ENCODE peak calls at places on chromosomes 3 and 15, in seven cellular contexts. One of them, this sample, is unnamed.

GRCh38 chr3:64859625-64860590 is 172.1 kb upstream of the ADAMTS9 start:
- DNase-seq in H9: no peak
- DNase-seq in neuronal stem cell: no peak
- DNase-seq in mesendoderm: peak
- DNase-seq in H1: no peak
- DNase-seq in IMR-90: peak
- DNase-seq in trophoblast cell: no peak
- DNase-seq in this sample: peak

GRCh38 chr3:14448756-14449728 is 46.6 kb downstream of the SLC6A6 start:
- DNase-seq in H9: no peak
- DNase-seq in neuronal stem cell: no peak
- DNase-seq in mesendoderm: no peak
- DNase-seq in H1: no peak
- DNase-seq in IMR-90: no peak
- DNase-seq in trophoblast cell: no peak
- DNase-seq in this sample: no peak

GRCh38 chr3:185400866-185401265 is 37.9 kb downstream of the MAP3K13 start:
- DNase-seq in H9: no peak
- DNase-seq in neuronal stem cell: no peak
- DNase-seq in mesendoderm: no peak
- DNase-seq in H1: no peak
- DNase-seq in IMR-90: no peak
- DNase-seq in trophoblast cell: no peak
- DNase-seq in this sample: no peak

GRCh38 chr3:186128158-186128557 is 19.3 kb upstream of the ETV5 start:
- DNase-seq in H9: peak
- DNase-seq in neuronal stem cell: no peak
- DNase-seq in mesendoderm: peak
- DNase-seq in H1: no peak
- DNase-seq in IMR-90: no peak
- DNase-seq in trophoblast cell: no peak
- DNase-seq in this sample: no peak

GRCh38 chr3:36763850-36764703 is at the start of gene DCLK3:
- DNase-seq in H9: peak
- DNase-seq in neuronal stem cell: peak
- DNase-seq in mesendoderm: peak
- DNase-seq in H1: peak
- DNase-seq in IMR-90: no peak
- DNase-seq in trophoblast cell: peak
- DNase-seq in this sample: no peak

GRCh38 chr3:16064660-16065414 is 109.6 kb upstream of the GALNT15 start:
- DNase-seq in H9: no peak
- DNase-seq in neuronal stem cell: no peak
- DNase-seq in mesendoderm: no peak
- DNase-seq in H1: no peak
- DNase-seq in IMR-90: peak
- DNase-seq in trophoblast cell: no peak
- DNase-seq in this sample: peak

GRCh38 chr3:15315003-15315402 is 17.4 kb downstream of the SH3BP5 start:
- DNase-seq in H9: no peak
- DNase-seq in neuronal stem cell: no peak
- DNase-seq in mesendoderm: no peak
- DNase-seq in H1: no peak
- DNase-seq in IMR-90: no peak
- DNase-seq in trophoblast cell: no peak
- DNase-seq in this sample: no peak

GRCh38 chr3:67077656-67078055 is 79.5 kb downstream of the KBTBD8 start:
- DNase-seq in H9: no peak
- DNase-seq in neuronal stem cell: no peak
- DNase-seq in mesendoderm: no peak
- DNase-seq in H1: no peak
- DNase-seq in IMR-90: peak
- DNase-seq in trophoblast cell: no peak
- DNase-seq in this sample: no peak

GRCh38 chr3:98817546-98817945 is 54.4 kb downstream of the ST3GAL6 start:
- DNase-seq in H9: no peak
- DNase-seq in neuronal stem cell: peak
- DNase-seq in mesendoderm: peak
- DNase-seq in H1: no peak
- DNase-seq in IMR-90: peak
- DNase-seq in trophoblast cell: peak
- DNase-seq in this sample: peak

GRCh38 chr3:56800373-56801150 is 1.2 kb downstream of the ARHGEF3 start:
- DNase-seq in H9: no peak
- DNase-seq in neuronal stem cell: no peak
- DNase-seq in mesendoderm: no peak
- DNase-seq in H1: no peak
- DNase-seq in IMR-90: no peak
- DNase-seq in trophoblast cell: no peak
- DNase-seq in this sample: peak

GRCh38 chr15:59165726-59166125 is 40.9 kb upstream of the LDHAL6B start:
- DNase-seq in H9: no peak
- DNase-seq in neuronal stem cell: no peak
- DNase-seq in mesendoderm: no peak
- DNase-seq in H1: no peak
- DNase-seq in IMR-90: no peak
- DNase-seq in trophoblast cell: no peak
- DNase-seq in this sample: no peak

GRCh38 chr15:31464216-31465082 is 137.8 kb downstream of the KLF13 start:
- DNase-seq in H9: no peak
- DNase-seq in neuronal stem cell: no peak
- DNase-seq in mesendoderm: no peak
- DNase-seq in H1: no peak
- DNase-seq in IMR-90: no peak
- DNase-seq in trophoblast cell: no peak
- DNase-seq in this sample: no peak

GRCh38 chr3:184336484-184337230 is 743 bp upstream of the FAM131A start:
- DNase-seq in H9: no peak
- DNase-seq in neuronal stem cell: no peak
- DNase-seq in mesendoderm: peak
- DNase-seq in H1: peak
- DNase-seq in IMR-90: peak
- DNase-seq in trophoblast cell: no peak
- DNase-seq in this sample: peak

GRCh38 chr3:49713336-49714105 is 6.0 kb downstream of the AMIGO3 start:
- DNase-seq in H9: no peak
- DNase-seq in neuronal stem cell: no peak
- DNase-seq in mesendoderm: no peak
- DNase-seq in H1: peak
- DNase-seq in IMR-90: no peak
- DNase-seq in trophoblast cell: no peak
- DNase-seq in this sample: no peak

GRCh38 chr3:52021869-52022268 is 26.2 kb upstream of the RPL29 start:
- DNase-seq in H9: no peak
- DNase-seq in neuronal stem cell: no peak
- DNase-seq in mesendoderm: no peak
- DNase-seq in H1: no peak
- DNase-seq in IMR-90: no peak
- DNase-seq in trophoblast cell: no peak
- DNase-seq in this sample: peak

GRCh38 chr3:173932624-173933023 is 535.1 kb downstream of the NLGN1 start:
- DNase-seq in H9: no peak
- DNase-seq in neuronal stem cell: no peak
- DNase-seq in mesendoderm: peak
- DNase-seq in H1: no peak
- DNase-seq in IMR-90: peak
- DNase-seq in trophoblast cell: no peak
- DNase-seq in this sample: peak

GRCh38 chr3:126958638-126959085 is 24.3 kb upstream of the PLXNA1 start:
- DNase-seq in H9: no peak
- DNase-seq in neuronal stem cell: no peak
- DNase-seq in mesendoderm: no peak
- DNase-seq in H1: no peak
- DNase-seq in IMR-90: no peak
- DNase-seq in trophoblast cell: no peak
- DNase-seq in this sample: no peak

GRCh38 chr15:89179966-89180875 is 41.2 kb downstream of the RLBP1 start:
- DNase-seq in H9: no peak
- DNase-seq in neuronal stem cell: no peak
- DNase-seq in mesendoderm: no peak
- DNase-seq in H1: no peak
- DNase-seq in IMR-90: peak
- DNase-seq in trophoblast cell: no peak
- DNase-seq in this sample: peak

GRCh38 chr3:153285194-153285641 is 123.2 kb downstream of the RAP2B start:
- DNase-seq in H9: no peak
- DNase-seq in neuronal stem cell: no peak
- DNase-seq in mesendoderm: peak
- DNase-seq in H1: no peak
- DNase-seq in IMR-90: peak
- DNase-seq in trophoblast cell: peak
- DNase-seq in this sample: peak

GRCh38 chr15:43251185-43251862 is 15.4 kb downstream of the TGM5 start:
- DNase-seq in H9: no peak
- DNase-seq in neuronal stem cell: no peak
- DNase-seq in mesendoderm: no peak
- DNase-seq in H1: no peak
- DNase-seq in IMR-90: no peak
- DNase-seq in trophoblast cell: no peak
- DNase-seq in this sample: no peak

GRCh38 chr3:72328755-72329154 is 519.5 kb downstream of the SHQ1 start:
- DNase-seq in H9: no peak
- DNase-seq in neuronal stem cell: no peak
- DNase-seq in mesendoderm: no peak
- DNase-seq in H1: no peak
- DNase-seq in IMR-90: no peak
- DNase-seq in trophoblast cell: no peak
- DNase-seq in this sample: no peak

GRCh38 chr3:129025691-129026435 is 24.8 kb downstream of the EFCC1 start:
- DNase-seq in H9: no peak
- DNase-seq in neuronal stem cell: no peak
- DNase-seq in mesendoderm: no peak
- DNase-seq in H1: no peak
- DNase-seq in IMR-90: no peak
- DNase-seq in trophoblast cell: no peak
- DNase-seq in this sample: peak

GRCh38 chr3:297585-297984 is 101.0 kb downstream of the CHL1 start:
- DNase-seq in H9: no peak
- DNase-seq in neuronal stem cell: no peak
- DNase-seq in mesendoderm: peak
- DNase-seq in H1: no peak
- DNase-seq in IMR-90: no peak
- DNase-seq in trophoblast cell: no peak
- DNase-seq in this sample: no peak

GRCh38 chr3:126959921-126960603 is 22.9 kb upstream of the PLXNA1 start:
- DNase-seq in H9: peak
- DNase-seq in neuronal stem cell: no peak
- DNase-seq in mesendoderm: peak
- DNase-seq in H1: no peak
- DNase-seq in IMR-90: peak
- DNase-seq in trophoblast cell: peak
- DNase-seq in this sample: peak

DNA sequence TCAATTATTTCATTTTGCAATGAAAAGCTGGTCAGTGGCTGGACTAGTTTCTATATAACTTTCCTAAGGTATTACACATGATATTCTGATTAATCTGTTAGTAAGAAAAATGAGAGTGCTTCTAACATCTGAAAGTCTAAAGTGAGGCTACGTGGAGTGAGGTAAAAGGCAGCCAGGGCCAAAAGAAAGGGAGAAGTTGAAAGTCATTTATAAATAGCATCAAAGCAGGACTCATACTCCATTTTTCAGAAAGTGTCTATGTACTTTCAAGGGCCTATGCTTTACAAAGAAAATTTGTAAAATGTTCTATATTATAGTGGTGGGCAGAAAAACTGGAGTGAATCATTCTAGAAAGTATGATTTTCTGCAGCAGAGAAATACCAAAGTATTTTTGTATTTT is 80.0 kb downstream of the CSNK1G1 start:
- DNase-seq in H9: no peak
- DNase-seq in neuronal stem cell: no peak
- DNase-seq in mesendoderm: no peak
- DNase-seq in H1: no peak
- DNase-seq in IMR-90: no peak
- DNase-seq in trophoblast cell: no peak
- DNase-seq in this sample: no peak
- H3K18ac ChIP-seq in H9: no peak
- H3K18ac ChIP-seq in neuronal stem cell: no peak
- H3K18ac ChIP-seq in mesendoderm: no peak
- H3K18ac ChIP-seq in H1: no peak
- H3K18ac ChIP-seq in IMR-90: no peak
- H3K18ac ChIP-seq in trophoblast cell: no peak
- H3K18ac ChIP-seq in this sample: no peak

GRCh38 chr3:124796477-124796876 is 66.2 kb downstream of the UMPS start:
- DNase-seq in H9: no peak
- DNase-seq in neuronal stem cell: no peak
- DNase-seq in mesendoderm: no peak
- DNase-seq in H1: no peak
- DNase-seq in IMR-90: no peak
- DNase-seq in trophoblast cell: no peak
- DNase-seq in this sample: no peak
- H3K18ac ChIP-seq in H9: no peak
- H3K18ac ChIP-seq in neuronal stem cell: peak
- H3K18ac ChIP-seq in mesendoderm: no peak
- H3K18ac ChIP-seq in H1: no peak
- H3K18ac ChIP-seq in IMR-90: no peak
- H3K18ac ChIP-seq in trophoblast cell: no peak
- H3K18ac ChIP-seq in this sample: no peak

DNA sequence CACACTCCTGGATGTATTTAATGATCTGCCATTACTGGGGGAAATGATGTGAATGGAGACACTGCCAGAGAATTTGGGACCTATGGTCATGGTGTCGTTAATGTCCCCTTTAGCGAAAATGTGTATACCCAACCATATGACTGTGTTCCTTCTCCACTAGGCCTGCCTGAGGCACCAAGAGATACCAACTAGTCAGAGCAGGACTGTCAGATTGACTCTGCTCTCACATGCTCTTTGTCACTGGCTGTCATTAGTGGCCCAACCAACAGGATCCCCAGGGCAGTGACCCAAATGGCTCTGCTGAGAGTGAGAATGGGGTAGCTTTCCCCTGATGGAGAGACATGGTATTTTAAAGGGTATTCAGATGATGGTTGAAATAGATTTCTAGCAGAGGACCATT is 2.8 kb downstream of the TAGLN3 start:
- DNase-seq in H9: no peak
- DNase-seq in neuronal stem cell: no peak
- DNase-seq in mesendoderm: peak
- DNase-seq in H1: no peak
- DNase-seq in IMR-90: no peak
- DNase-seq in trophoblast cell: no peak
- DNase-seq in this sample: no peak
- H3K18ac ChIP-seq in H9: no peak
- H3K18ac ChIP-seq in neuronal stem cell: no peak
- H3K18ac ChIP-seq in mesendoderm: no peak
- H3K18ac ChIP-seq in H1: no peak
- H3K18ac ChIP-seq in IMR-90: no peak
- H3K18ac ChIP-seq in trophoblast cell: no peak
- H3K18ac ChIP-seq in this sample: no peak

DNA sequence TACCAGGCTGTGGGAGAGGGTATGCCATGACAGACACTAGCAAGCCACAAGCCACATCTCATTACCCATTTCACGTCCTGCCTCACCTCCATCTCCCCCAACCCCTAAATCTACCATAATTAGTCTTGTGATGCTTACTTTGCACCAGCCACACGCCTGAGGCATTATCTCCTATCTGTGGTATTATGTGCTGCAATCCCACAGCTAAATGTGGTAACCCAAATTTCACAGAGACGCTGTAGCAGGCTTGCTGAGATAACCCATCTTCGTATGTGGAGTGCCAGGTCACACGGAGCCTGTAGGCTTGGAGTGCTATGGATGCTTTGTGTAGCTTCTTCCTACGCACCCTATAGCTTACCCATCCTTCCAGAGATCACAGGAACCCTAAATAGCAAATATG is 256.7 kb upstream of the KCNH8 start:
- DNase-seq in H9: no peak
- DNase-seq in neuronal stem cell: no peak
- DNase-seq in mesendoderm: no peak
- DNase-seq in H1: no peak
- DNase-seq in IMR-90: no peak
- DNase-seq in trophoblast cell: peak
- DNase-seq in this sample: no peak
- H3K18ac ChIP-seq in H9: no peak
- H3K18ac ChIP-seq in neuronal stem cell: no peak
- H3K18ac ChIP-seq in mesendoderm: no peak
- H3K18ac ChIP-seq in H1: no peak
- H3K18ac ChIP-seq in IMR-90: no peak
- H3K18ac ChIP-seq in trophoblast cell: no peak
- H3K18ac ChIP-seq in this sample: no peak

This sample was measured in mesenchymal stem cell.